ENCODE peak calls at places on chromosomes 1 and 21, in nine cellular contexts. I, N, D, T, B, J, A, M and K are unnamed samples.

GRCh38 chr1:186187601-186188000 is 187.5 kb downstream of the TPR start:
- DNase-seq in I (no peak), N (no peak), D (no peak), T (no peak), B (peak; percentile 55), J (no peak), A (no peak), M (no peak), K (no peak)

GRCh38 chr1:111489604-111490003 is 13.8 kb downstream of the ADORA3 start:
- DNase-seq in I (no peak), N (no peak), D (peak; percentile 53), T (no peak), B (peak; percentile 82), J (no peak), A (no peak), M (no peak), K (no peak)

GRCh38 chr21:39364949-39365348 is 16.1 kb upstream of the HMGN1 start:
- DNase-seq in I (no peak), N (no peak), D (no peak), T (no peak), B (no peak), J (no peak), A (no peak), M (no peak), K (no peak)

GRCh38 chr1:193806079-193807048 is 620.0 kb upstream of the B3GALT2 start:
- DNase-seq in I (no peak), N (no peak), D (no peak), T (no peak), B (no peak), J (no peak), A (no peak), M (no peak), K (no peak)

GRCh38 chr1:164702216-164702615 is 143.2 kb downstream of the PBX1 start:
- DNase-seq in I (no peak), N (no peak), D (no peak), T (no peak), B (peak; percentile 47), J (no peak), A (no peak), M (no peak), K (no peak)

GRCh38 chr1:48493970-48494769 is 22.2 kb upstream of the SPATA6 start:
- DNase-seq in I (no peak), N (no peak), D (peak; percentile 68), T (no peak), B (peak; percentile 94), J (peak; percentile 79), A (peak; percentile 46), M (no peak), K (no peak)

GRCh38 chr1:29504709-29505410 is 268.5 kb downstream of the PTPRU start:
- DNase-seq in I (no peak), N (no peak), D (no peak), T (no peak), B (no peak), J (no peak), A (no peak), M (no peak), K (no peak)

GRCh38 chr1:219931033-219931432 is 2.7 kb upstream of the SLC30A10 start:
- DNase-seq in I (no peak), N (no peak), D (no peak), T (no peak), B (no peak), J (no peak), A (no peak), M (no peak), K (no peak)